ENCODE peak calls at places on chromosomes 12 and 14, in six cellular contexts. Y is body of pancreas; V is aorta; S is CD8-positive, alpha-beta memory T cell; T is GM23338; L is sigmoid colon. W is an unnamed sample. For H3K4me1, the result is how much of the 10 kb centered on the place peaks cover.

GRCh38 chr14:33551963-33552362 is 398.9 kb downstream of the EGLN3 start:
- DNase-seq in Y (no peak), V (no peak), S (no peak), T (peak), L (no peak), W (no peak)

GRCh38 chr14:58533417-58533816 is 104.3 kb upstream of the DACT1 start:
- DNase-seq in Y (no peak), V (no peak), S (no peak), T (no peak), L (no peak), W (no peak)

GRCh38 chr12:62957233-62957953 is 22.4 kb upstream of the PPM1H start:
- DNase-seq in Y (no peak), V (no peak), S (no peak), T (peak), L (no peak), W (no peak)

GRCh38 chr12:104889735-104890134 is 68.4 kb downstream of the SLC41A2 start:
- DNase-seq in Y (no peak), V (no peak), S (no peak), T (no peak), L (no peak), W (no peak)

GRCh38 chr14:35897616-35898111 is 71.5 kb downstream of the BRMS1L start:
- DNase-seq in Y (no peak), V (no peak), S (no peak), T (peak), L (no peak), W (no peak)

GRCh38 chr12:104132351-104132956 is 5.6 kb downstream of the NFYB start:
- DNase-seq in Y (no peak), V (no peak), S (no peak), T (no peak), L (no peak), W (no peak)

GRCh38 chr12:70190252-70191010 is 52.8 kb upstream of the CNOT2 start:
- DNase-seq in Y (no peak), V (no peak), S (no peak), T (no peak), L (no peak), W (no peak)

GRCh38 chr12:12701457-12701856 is 5.5 kb upstream of the GPR19 start:
- DNase-seq in Y (no peak), V (no peak), S (no peak), T (peak), L (no peak), W (no peak)

DNA sequence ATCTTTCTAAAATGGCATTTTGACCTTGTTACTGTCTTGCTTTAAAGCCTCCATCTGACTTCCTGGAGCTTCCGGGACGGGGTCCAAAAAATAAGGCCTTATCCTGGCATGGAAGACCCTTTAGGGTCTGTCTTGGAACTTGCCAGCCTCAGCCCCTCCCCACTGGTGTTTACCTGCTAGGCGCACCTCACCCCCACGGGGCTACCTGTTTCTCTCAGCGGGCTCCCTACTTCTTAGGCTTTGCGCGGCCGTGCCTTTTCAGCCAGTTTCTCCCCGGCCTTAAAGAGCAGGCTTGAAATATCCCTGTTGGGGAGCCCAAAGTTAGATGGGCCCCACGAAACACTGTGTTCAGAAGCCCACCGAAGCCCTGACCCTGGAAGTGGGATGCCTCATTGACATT is 5.1 kb downstream of the RTL1 start:
- DNase-seq in Y (no peak), V (no peak), S (no peak), T (no peak), L (peak), W (no peak)
- H3K27ac ChIP-seq in Y (no peak), V (no peak), S (no peak), T (no peak), L (no peak), W (no peak)

GRCh38 chr14:89368490-89369477 is 48.2 kb downstream of the FOXN3 start:
- DNase-seq in Y (peak), V (no peak), S (no peak), T (no peak), L (no peak), W (no peak)

GRCh38 chr14:89367449-89368120 is 49.4 kb downstream of the FOXN3 start:
- DNase-seq in Y (peak), V (no peak), S (no peak), T (no peak), L (no peak), W (no peak)

GRCh38 chr14:89364316-89364715 is 52.7 kb downstream of the FOXN3 start:
- DNase-seq in Y (no peak), V (no peak), S (no peak), T (no peak), L (no peak), W (no peak)

GRCh38 chr14:89365071-89365801 is 51.8 kb downstream of the FOXN3 start:
- DNase-seq in Y (no peak), V (no peak), S (peak), T (no peak), L (no peak), W (no peak)

DNA sequence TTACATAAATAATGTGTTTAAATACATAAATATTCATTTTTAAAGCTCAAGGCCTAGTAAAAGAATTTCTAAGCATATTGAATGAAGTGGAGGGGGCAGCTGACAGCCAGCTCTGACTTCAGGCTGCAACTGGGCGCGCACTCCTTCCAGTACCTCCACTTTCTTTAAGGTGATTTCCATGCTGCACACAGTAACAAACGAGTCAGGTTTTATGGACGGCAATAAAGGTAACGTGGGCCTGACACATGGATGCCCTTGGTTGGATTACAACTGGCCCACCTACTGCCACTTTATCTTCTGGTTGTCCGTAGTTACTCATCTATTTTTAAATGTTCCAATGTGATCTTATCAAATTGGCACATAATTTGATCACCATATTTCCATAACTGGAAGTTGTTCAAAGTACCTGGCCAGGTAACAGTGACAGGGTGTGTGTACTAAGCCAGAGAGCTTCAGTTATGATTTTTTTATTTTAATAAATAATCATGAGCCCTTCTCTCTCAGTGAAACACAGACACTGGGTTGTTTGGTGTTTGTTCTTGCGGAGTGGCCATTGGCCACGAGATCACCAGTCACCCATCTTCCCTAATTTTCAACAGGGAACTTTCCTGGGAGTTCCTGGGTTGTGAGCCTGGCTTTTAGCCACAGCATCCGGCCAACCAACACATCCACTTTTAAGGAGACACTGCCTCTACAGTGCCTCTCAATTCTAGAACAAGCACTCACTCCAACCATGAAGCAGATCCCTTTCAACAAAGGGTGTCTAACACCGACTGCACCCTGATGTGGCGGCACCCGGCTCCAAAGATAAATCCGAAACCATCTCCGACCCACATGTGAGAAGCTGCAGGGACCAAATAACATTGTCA is 50.2 kb downstream of the FOXN3 start:
- DNase-seq in Y (peak), V (peak), S (no peak), T (no peak), L (no peak), W (no peak)
- H3K4me1 ChIP-seq in Y (half or more), V (under half), S (under half), T (half or more), L (half or more), W (under half)

GRCh38 chr14:93316716-93317115 is 16.1 kb downstream of the BTBD7 start:
- DNase-seq in Y (no peak), V (no peak), S (no peak), T (no peak), L (no peak), W (no peak)
- H3K27ac ChIP-seq in Y (no peak), V (no peak), S (no peak), T (no peak), L (no peak), W (no peak)

GRCh38 chr14:21095430-21096205 is 2.8 kb downstream of the ZNF219 start:
- DNase-seq in Y (no peak), V (no peak), S (no peak), T (peak), L (no peak), W (no peak)

GRCh38 chr14:21092147-21093011 is 6.1 kb downstream of the ZNF219 start:
- DNase-seq in Y (peak), V (peak), S (peak), T (peak), L (peak), W (no peak)

GRCh38 chr14:21091784-21092146 is 6.7 kb downstream of the ZNF219 start:
- DNase-seq in Y (no peak), V (no peak), S (no peak), T (no peak), L (no peak), W (no peak)

GRCh38 chr14:21093018-21093417 is 5.4 kb downstream of the ZNF219 start:
- DNase-seq in Y (no peak), V (no peak), S (no peak), T (no peak), L (no peak), W (no peak)

DNA sequence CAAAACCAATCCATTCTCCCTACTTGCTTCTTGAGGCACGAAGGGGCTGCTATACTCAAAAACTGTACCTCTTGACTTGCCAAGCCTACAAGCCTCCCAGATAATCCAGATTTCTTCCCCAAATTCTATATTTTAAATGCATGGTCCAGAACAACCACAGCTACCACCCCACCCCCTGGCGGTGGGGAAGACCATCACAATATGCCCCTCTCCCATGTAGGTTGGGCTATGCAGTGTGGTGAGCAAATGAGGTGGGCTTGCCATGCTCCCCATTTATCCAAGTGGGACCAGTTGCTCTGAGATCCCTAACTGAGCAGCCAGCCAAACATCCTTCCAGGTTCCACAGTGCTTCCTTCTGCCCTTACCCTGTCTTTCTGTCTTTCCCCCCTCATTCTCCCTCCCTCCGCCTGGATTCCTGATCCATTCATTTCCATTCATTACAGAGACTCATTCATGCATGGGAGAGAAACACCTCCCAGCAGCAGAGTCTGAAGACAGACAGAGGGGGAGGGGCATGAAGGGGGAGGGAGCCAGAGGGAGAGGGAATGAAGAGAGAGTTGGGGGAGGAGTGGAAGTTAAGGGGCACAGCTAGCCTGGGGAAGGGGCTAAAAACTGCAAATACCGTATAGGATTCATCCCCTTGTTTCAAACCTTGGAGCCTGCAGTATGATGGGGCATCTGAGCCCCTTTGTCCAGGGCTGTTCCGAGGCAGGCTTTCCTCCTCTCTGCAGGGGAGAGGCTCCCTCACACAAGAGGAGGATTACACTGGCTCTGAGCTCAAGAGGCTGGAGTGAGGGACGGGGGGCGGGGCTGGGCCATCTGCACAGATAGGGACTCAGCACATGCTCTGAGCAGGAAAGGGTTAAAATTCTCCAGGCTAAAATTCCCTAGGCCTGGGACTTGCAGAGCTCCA is 4.4 kb downstream of the ZNF219 start:
- DNase-seq in Y (no peak), V (no peak), S (no peak), T (peak), L (no peak), W (no peak)
- H3K4me1 ChIP-seq in Y (under half), V (under half), S (under half), T (under half), L (half or more), W (under half)

W was measured in RWPE2.